ENCODE peak calls at places on chromosomes 4 and X, in nine cellular contexts. E, Q, Y, U, F, O, D, G and Z are unnamed samples.

GRCh38 chrX:120365320-120365719 is 3.4 kb downstream of the ATP1B4 start:
- DNase-seq in E (peak; percentile 67), Q (peak; percentile 38), Y (peak; percentile 66), U (no peak), F (peak; percentile 11), O (peak; percentile 12), D (peak; percentile 4), G (peak; percentile 51), Z (peak; percentile 46)

GRCh38 chrX:151680805-151681204 is 14.5 kb upstream of the PRRG3 start:
- DNase-seq in E (peak; percentile 44), Q (peak; percentile 65), Y (peak; percentile 73), U (peak; percentile 3), F (peak; percentile 48), O (peak; percentile 2), D (peak; percentile 15), G (no peak), Z (peak; percentile 68)

GRCh38 chr4:30553151-30553550 is 167.0 kb upstream of the PCDH7 start:
- DNase-seq in E (no peak), Q (no peak), Y (no peak), U (no peak), F (no peak), O (no peak), D (no peak), G (no peak), Z (no peak)

GRCh38 chrX:38837389-38837788 is 36.1 kb downstream of the MID1IP1 start:
- DNase-seq in E (no peak), Q (no peak), Y (no peak), U (no peak), F (no peak), O (no peak), D (no peak), G (no peak), Z (peak; percentile 23)

GRCh38 chr4:88104902-88105610 is 53.4 kb downstream of the ABCG2 start:
- DNase-seq in E (no peak), Q (peak; percentile 14), Y (no peak), U (peak; percentile 81), F (peak; percentile 87), O (no peak), D (no peak), G (no peak), Z (peak; percentile 91)

GRCh38 chr4:56655627-56656345 is 25.3 kb downstream of the HOPX start:
- DNase-seq in E (no peak), Q (peak; percentile 31), Y (peak; percentile 70), U (no peak), F (peak; percentile 29), O (no peak), D (no peak), G (no peak), Z (no peak)

GRCh38 chr4:110953898-110954297 is 331.0 kb upstream of the PITX2 start:
- DNase-seq in E (no peak), Q (no peak), Y (no peak), U (no peak), F (no peak), O (no peak), D (no peak), G (no peak), Z (no peak)

GRCh38 chr4:100361336-100361735 is 156.5 kb downstream of the EMCN start:
- DNase-seq in E (no peak), Q (no peak), Y (no peak), U (no peak), F (no peak), O (no peak), D (no peak), G (no peak), Z (no peak)